ENCODE peak calls at places on chromosome 4, in four cellular contexts. M is type B pancreatic cell, O is Calu3, S is neuronal stem cell. Z is an unnamed sample.

GRCh38 chr4:161280929-161281328 is 882.9 kb downstream of the FSTL5 start:
- DNase-seq in S (no peak), M (no peak), O (no peak), Z (no peak)

GRCh38 chr4:6239968-6240367 is 29.7 kb upstream of the WFS1 start:
- DNase-seq in S (no peak), O (no peak), M (no peak), Z (no peak)

GRCh38 chr4:15232725-15233597 is 194.9 kb upstream of the C1QTNF7 start:
- DNase-seq in M (no peak), O (no peak), S (no peak), Z (no peak)

GRCh38 chr4:137393043-137393442 is 139.3 kb downstream of the PCDH18 start:
- DNase-seq in S (peak; percentile 11), M (no peak), O (no peak), Z (no peak)

GRCh38 chr4:15164571-15164970 is 162.3 kb downstream of the CPEB2 start:
- DNase-seq in M (no peak), O (no peak), S (no peak), Z (no peak)

GRCh38 chr4:126956192-126956897 is 676.4 kb upstream of the INTU start:
- DNase-seq in S (no peak), M (no peak), O (no peak), Z (no peak)

GRCh38 chr4:88054229-88054628 is 46.8 kb downstream of the PKD2 start:
- DNase-seq in S (no peak), O (no peak), M (no peak), Z (no peak)

GRCh38 chr4:179750374-179750773 is 2308.1 kb upstream of the AGA start:
- DNase-seq in M (no peak), S (no peak), O (no peak), Z (no peak)

GRCh38 chr4:162952232-162952631 is 214.5 kb downstream of the NAF1 start:
- DNase-seq in O (no peak), S (no peak), M (no peak), Z (no peak)

GRCh38 chr4:56511098-56511497 is 5.5 kb downstream of the ARL9 start:
- DNase-seq in M (no peak), O (no peak), S (no peak), Z (no peak)

GRCh38 chr4:86131456-86131855 is 228.4 kb downstream of the MAPK10 start:
- DNase-seq in M (no peak), O (no peak), S (no peak), Z (no peak)

GRCh38 chr4:8341691-8342090 is 72.1 kb downstream of the HTRA3 start:
- DNase-seq in S (no peak), O (no peak), M (peak; percentile 49), Z (no peak)

GRCh38 chr4:84028340-84028739 is 470.8 kb downstream of the NKX6-1 start:
- DNase-seq in M (no peak), S (no peak), O (no peak), Z (no peak)

GRCh38 chr4:40583850-40584439 is 45.7 kb downstream of the RBM47 start:
- DNase-seq in S (no peak), O (no peak), M (no peak), Z (no peak)

GRCh38 chr4:71243434-71243833 is 95.4 kb upstream of the SLC4A4 start:
- DNase-seq in M (no peak), S (no peak), O (no peak), Z (no peak)

Z was measured in iPS DF 6.9.